ENCODE peak calls at places on chromosomes 16 and 17, in ten cellular contexts. One of them, this sample, is unnamed.

GRCh38 chr16:73126453-73126853 is 78.5 kb upstream of the ZFHX3 start:
- DNase-seq in AG10803: peak
- DNase-seq in effector CD4-positive, alpha-beta T cell: no peak
- DNase-seq in nucleus accumbens: no peak
- DNase-seq in heart left ventricle: no peak
- DNase-seq in nephron progenitor cell: no peak
- DNase-seq in activated CD4-positive, alpha-beta T cell treated with anti-CD3 and anti-CD28 coated beads, Interleukin-2, amount 50 U/mL, for 24 hours: no peak
- DNase-seq in GM10248: no peak
- DNase-seq in T-helper 1 cell: no peak
- DNase-seq in Right ventricle myocardium superior: peak
- DNase-seq in this sample: no peak

GRCh38 chr17:31068291-31068690 is 26.5 kb upstream of the NF1 start:
- DNase-seq in AG10803: peak
- DNase-seq in effector CD4-positive, alpha-beta T cell: peak
- DNase-seq in nucleus accumbens: no peak
- DNase-seq in heart left ventricle: peak
- DNase-seq in nephron progenitor cell: no peak
- DNase-seq in activated CD4-positive, alpha-beta T cell treated with anti-CD3 and anti-CD28 coated beads, Interleukin-2, amount 50 U/mL, for 24 hours: no peak
- DNase-seq in GM10248: peak
- DNase-seq in T-helper 1 cell: no peak
- DNase-seq in Right ventricle myocardium superior: peak
- DNase-seq in this sample: no peak

GRCh38 chr16:24010440-24011089 is 174.8 kb downstream of the PRKCB start:
- DNase-seq in AG10803: peak
- DNase-seq in effector CD4-positive, alpha-beta T cell: peak
- DNase-seq in nucleus accumbens: peak
- DNase-seq in heart left ventricle: peak
- DNase-seq in nephron progenitor cell: peak
- DNase-seq in activated CD4-positive, alpha-beta T cell treated with anti-CD3 and anti-CD28 coated beads, Interleukin-2, amount 50 U/mL, for 24 hours: peak
- DNase-seq in GM10248: peak
- DNase-seq in T-helper 1 cell: peak
- DNase-seq in Right ventricle myocardium superior: peak
- DNase-seq in this sample: no peak

GRCh38 chr16:11359370-11359769 is 14.1 kb downstream of the RMI2 start:
- DNase-seq in AG10803: peak
- DNase-seq in effector CD4-positive, alpha-beta T cell: no peak
- DNase-seq in nucleus accumbens: no peak
- DNase-seq in heart left ventricle: no peak
- DNase-seq in nephron progenitor cell: peak
- DNase-seq in activated CD4-positive, alpha-beta T cell treated with anti-CD3 and anti-CD28 coated beads, Interleukin-2, amount 50 U/mL, for 24 hours: no peak
- DNase-seq in GM10248: no peak
- DNase-seq in T-helper 1 cell: no peak
- DNase-seq in Right ventricle myocardium superior: no peak
- DNase-seq in this sample: no peak

GRCh38 chr17:46726106-46726670 is 92.3 kb downstream of the WNT3 start:
- DNase-seq in AG10803: peak
- DNase-seq in effector CD4-positive, alpha-beta T cell: no peak
- DNase-seq in nucleus accumbens: no peak
- DNase-seq in heart left ventricle: no peak
- DNase-seq in nephron progenitor cell: peak
- DNase-seq in activated CD4-positive, alpha-beta T cell treated with anti-CD3 and anti-CD28 coated beads, Interleukin-2, amount 50 U/mL, for 24 hours: no peak
- DNase-seq in GM10248: no peak
- DNase-seq in T-helper 1 cell: no peak
- DNase-seq in Right ventricle myocardium superior: no peak
- DNase-seq in this sample: no peak

GRCh38 chr17:38890410-38890746 is 20.5 kb downstream of the LASP1 start:
- DNase-seq in AG10803: no peak
- DNase-seq in effector CD4-positive, alpha-beta T cell: no peak
- DNase-seq in nucleus accumbens: no peak
- DNase-seq in heart left ventricle: no peak
- DNase-seq in nephron progenitor cell: no peak
- DNase-seq in activated CD4-positive, alpha-beta T cell treated with anti-CD3 and anti-CD28 coated beads, Interleukin-2, amount 50 U/mL, for 24 hours: no peak
- DNase-seq in GM10248: no peak
- DNase-seq in T-helper 1 cell: no peak
- DNase-seq in Right ventricle myocardium superior: no peak
- DNase-seq in this sample: no peak

GRCh38 chr17:56596741-56597494 is 3.4 kb downstream of the NOG start:
- DNase-seq in AG10803: no peak
- DNase-seq in effector CD4-positive, alpha-beta T cell: no peak
- DNase-seq in nucleus accumbens: no peak
- DNase-seq in heart left ventricle: no peak
- DNase-seq in nephron progenitor cell: peak
- DNase-seq in activated CD4-positive, alpha-beta T cell treated with anti-CD3 and anti-CD28 coated beads, Interleukin-2, amount 50 U/mL, for 24 hours: no peak
- DNase-seq in GM10248: no peak
- DNase-seq in T-helper 1 cell: no peak
- DNase-seq in Right ventricle myocardium superior: no peak
- DNase-seq in this sample: no peak

GRCh38 chr17:74052993-74053744 is 150.3 kb upstream of the RPL38 start:
- DNase-seq in AG10803: no peak
- DNase-seq in effector CD4-positive, alpha-beta T cell: no peak
- DNase-seq in nucleus accumbens: no peak
- DNase-seq in heart left ventricle: no peak
- DNase-seq in nephron progenitor cell: no peak
- DNase-seq in activated CD4-positive, alpha-beta T cell treated with anti-CD3 and anti-CD28 coated beads, Interleukin-2, amount 50 U/mL, for 24 hours: no peak
- DNase-seq in GM10248: no peak
- DNase-seq in T-helper 1 cell: no peak
- DNase-seq in Right ventricle myocardium superior: no peak
- DNase-seq in this sample: no peak

GRCh38 chr16:7268182-7268581 is 64.5 kb upstream of the RBFOX1 start:
- DNase-seq in AG10803: no peak
- DNase-seq in effector CD4-positive, alpha-beta T cell: no peak
- DNase-seq in nucleus accumbens: peak
- DNase-seq in heart left ventricle: no peak
- DNase-seq in nephron progenitor cell: peak
- DNase-seq in activated CD4-positive, alpha-beta T cell treated with anti-CD3 and anti-CD28 coated beads, Interleukin-2, amount 50 U/mL, for 24 hours: no peak
- DNase-seq in GM10248: no peak
- DNase-seq in T-helper 1 cell: no peak
- DNase-seq in Right ventricle myocardium superior: no peak
- DNase-seq in this sample: no peak

GRCh38 chr16:70779361-70779760 is 21.6 kb downstream of the VAC14 start:
- DNase-seq in AG10803: peak
- DNase-seq in effector CD4-positive, alpha-beta T cell: no peak
- DNase-seq in nucleus accumbens: no peak
- DNase-seq in heart left ventricle: no peak
- DNase-seq in nephron progenitor cell: no peak
- DNase-seq in activated CD4-positive, alpha-beta T cell treated with anti-CD3 and anti-CD28 coated beads, Interleukin-2, amount 50 U/mL, for 24 hours: no peak
- DNase-seq in GM10248: no peak
- DNase-seq in T-helper 1 cell: no peak
- DNase-seq in Right ventricle myocardium superior: no peak
- DNase-seq in this sample: no peak

GRCh38 chr16:57579361-57579665 is 36.9 kb downstream of the ADGRG5 start:
- DNase-seq in AG10803: no peak
- DNase-seq in effector CD4-positive, alpha-beta T cell: no peak
- DNase-seq in nucleus accumbens: no peak
- DNase-seq in heart left ventricle: no peak
- DNase-seq in nephron progenitor cell: no peak
- DNase-seq in activated CD4-positive, alpha-beta T cell treated with anti-CD3 and anti-CD28 coated beads, Interleukin-2, amount 50 U/mL, for 24 hours: no peak
- DNase-seq in GM10248: no peak
- DNase-seq in T-helper 1 cell: no peak
- DNase-seq in Right ventricle myocardium superior: no peak
- DNase-seq in this sample: peak

GRCh38 chr17:15392326-15392739 is 50.9 kb upstream of the TEKT3 start:
- DNase-seq in AG10803: peak
- DNase-seq in effector CD4-positive, alpha-beta T cell: no peak
- DNase-seq in nucleus accumbens: no peak
- DNase-seq in heart left ventricle: no peak
- DNase-seq in nephron progenitor cell: no peak
- DNase-seq in activated CD4-positive, alpha-beta T cell treated with anti-CD3 and anti-CD28 coated beads, Interleukin-2, amount 50 U/mL, for 24 hours: no peak
- DNase-seq in GM10248: no peak
- DNase-seq in T-helper 1 cell: no peak
- DNase-seq in Right ventricle myocardium superior: peak
- DNase-seq in this sample: no peak

GRCh38 chr16:67198238-67198734 is 645 bp upstream of the ELMO3 start:
- DNase-seq in AG10803: peak
- DNase-seq in effector CD4-positive, alpha-beta T cell: no peak
- DNase-seq in nucleus accumbens: no peak
- DNase-seq in heart left ventricle: no peak
- DNase-seq in nephron progenitor cell: no peak
- DNase-seq in activated CD4-positive, alpha-beta T cell treated with anti-CD3 and anti-CD28 coated beads, Interleukin-2, amount 50 U/mL, for 24 hours: no peak
- DNase-seq in GM10248: no peak
- DNase-seq in T-helper 1 cell: no peak
- DNase-seq in Right ventricle myocardium superior: peak
- DNase-seq in this sample: no peak

GRCh38 chr16:4140652-4141051 is 24.4 kb upstream of the ADCY9 start:
- DNase-seq in AG10803: peak
- DNase-seq in effector CD4-positive, alpha-beta T cell: no peak
- DNase-seq in nucleus accumbens: no peak
- DNase-seq in heart left ventricle: no peak
- DNase-seq in nephron progenitor cell: no peak
- DNase-seq in activated CD4-positive, alpha-beta T cell treated with anti-CD3 and anti-CD28 coated beads, Interleukin-2, amount 50 U/mL, for 24 hours: no peak
- DNase-seq in GM10248: no peak
- DNase-seq in T-helper 1 cell: no peak
- DNase-seq in Right ventricle myocardium superior: no peak
- DNase-seq in this sample: no peak

GRCh38 chr17:49187301-49187700 is 23.1 kb downstream of the GNGT2 start:
- DNase-seq in AG10803: no peak
- DNase-seq in effector CD4-positive, alpha-beta T cell: no peak
- DNase-seq in nucleus accumbens: no peak
- DNase-seq in heart left ventricle: no peak
- DNase-seq in nephron progenitor cell: no peak
- DNase-seq in activated CD4-positive, alpha-beta T cell treated with anti-CD3 and anti-CD28 coated beads, Interleukin-2, amount 50 U/mL, for 24 hours: no peak
- DNase-seq in GM10248: no peak
- DNase-seq in T-helper 1 cell: no peak
- DNase-seq in Right ventricle myocardium superior: no peak
- DNase-seq in this sample: no peak